ENCODE peak calls at places on chromosomes 6 and 20, in ten cellular contexts. W, R, C, S, L, K, P, T, G and Y are unnamed samples.

GRCh38 chr6:119720160-119720559 is 370.6 kb upstream of the MAN1A1 start:
- DNase-seq in W (peak; percentile 55), R (no peak), C (no peak), S (peak; percentile 19), L (no peak), K (no peak), P (no peak), T (peak; percentile 4), G (no peak), Y (no peak)

GRCh38 chr20:25453035-25453810 is 45.8 kb downstream of the GINS1 start:
- DNase-seq in W (no peak), R (no peak), C (no peak), S (peak; percentile 28), L (peak; percentile 47), K (no peak), P (no peak), T (peak; percentile 39), G (no peak), Y (peak; percentile 73)

GRCh38 chr6:15500901-15501805 is 161.7 kb downstream of the DTNBP1 start:
- DNase-seq in W (no peak), R (no peak), C (no peak), S (no peak), L (no peak), K (no peak), P (no peak), T (no peak), G (no peak), Y (no peak)

GRCh38 chr6:45436544-45437440 is 59.1 kb upstream of the SUPT3H start:
- DNase-seq in W (peak; percentile 78), R (no peak), C (no peak), S (peak; percentile 87), L (peak; percentile 94), K (peak; percentile 50), P (no peak), T (no peak), G (peak; percentile 72), Y (no peak)

GRCh38 chr6:29769336-29769735 is 46.1 kb downstream of the HLA-F start:
- DNase-seq in W (no peak), R (no peak), C (no peak), S (no peak), L (no peak), K (no peak), P (no peak), T (no peak), G (no peak), Y (no peak)

GRCh38 chr6:113879186-113880096 is 22.3 kb downstream of the MARCKS start:
- DNase-seq in W (peak; percentile 66), R (peak; percentile 27), C (no peak), S (peak; percentile 85), L (peak; percentile 84), K (peak; percentile 37), P (peak; percentile 73), T (peak; percentile 67), G (no peak), Y (peak; percentile 73)

GRCh38 chr6:38167598-38167997 is 348.1 kb downstream of the ZFAND3 start:
- DNase-seq in W (no peak), R (no peak), C (no peak), S (no peak), L (no peak), K (no peak), P (no peak), T (no peak), G (no peak), Y (no peak)

GRCh38 chr6:5659467-5659866 is 347.3 kb downstream of the NRN1 start:
- DNase-seq in W (no peak), R (no peak), C (no peak), S (no peak), L (peak; percentile 52), K (no peak), P (no peak), T (no peak), G (no peak), Y (no peak)

GRCh38 chr6:117440558-117441525 is 15.1 kb upstream of the ROS1 start:
- DNase-seq in W (no peak), R (no peak), C (no peak), S (peak; percentile 98), L (peak; percentile 99), K (no peak), P (no peak), T (no peak), G (peak; percentile 47), Y (peak; percentile 73)

GRCh38 chr6:122953766-122954165 is 42.3 kb upstream of the CLVS2 start:
- DNase-seq in W (no peak), R (no peak), C (no peak), S (peak; percentile 38), L (no peak), K (no peak), P (no peak), T (peak; percentile 2), G (no peak), Y (no peak)

GRCh38 chr6:43636312-43636667 is 650 bp downstream of the MAD2L1BP start:
- DNase-seq in W (peak; percentile 43), R (no peak), C (no peak), S (no peak), L (peak; percentile 10), K (peak; percentile 33), P (no peak), T (no peak), G (no peak), Y (no peak)

GRCh38 chr20:54208492-54209044 is 681 bp downstream of the PFDN4 start:
- DNase-seq in W (peak; percentile 39), R (no peak), C (no peak), S (peak; percentile 66), L (peak; percentile 68), K (peak; percentile 43), P (peak; percentile 46), T (peak; percentile 48), G (peak; percentile 15), Y (peak; percentile 55)

GRCh38 chr6:38396209-38396608 is 243.5 kb downstream of the BTBD9 start:
- DNase-seq in W (no peak), R (no peak), C (no peak), S (no peak), L (no peak), K (no peak), P (no peak), T (no peak), G (no peak), Y (peak; percentile 17)

GRCh38 chr20:17066955-17067354 is 159.9 kb upstream of the PCSK2 start:
- DNase-seq in W (no peak), R (no peak), C (no peak), S (no peak), L (no peak), K (no peak), P (no peak), T (peak; percentile 40), G (no peak), Y (no peak)

GRCh38 chr6:63272397-63272796 is 47.4 kb downstream of the LGSN start:
- DNase-seq in W (peak; percentile 28), R (no peak), C (no peak), S (peak; percentile 46), L (no peak), K (no peak), P (peak; percentile 35), T (no peak), G (no peak), Y (peak; percentile 25)

GRCh38 chr20:45077559-45077958 is 23.4 kb downstream of the KCNS1 start:
- DNase-seq in W (no peak), R (no peak), C (no peak), S (no peak), L (no peak), K (no peak), P (no peak), T (no peak), G (no peak), Y (no peak)

GRCh38 chr6:132045877-132046276 is 94.7 kb upstream of the CCN2 start:
- DNase-seq in W (no peak), R (no peak), C (no peak), S (no peak), L (no peak), K (no peak), P (no peak), T (no peak), G (no peak), Y (no peak)

GRCh38 chr6:5214570-5215052 is 46.1 kb downstream of the LYRM4 start:
- DNase-seq in W (peak; percentile 77), R (no peak), C (no peak), S (peak; percentile 63), L (no peak), K (peak; percentile 18), P (peak; percentile 85), T (peak; percentile 92), G (peak; percentile 23), Y (no peak)

GRCh38 chr6:13762648-13763441 is 51.2 kb upstream of the RANBP9 start:
- DNase-seq in W (no peak), R (no peak), C (no peak), S (peak; percentile 80), L (peak; percentile 94), K (peak; percentile 84), P (no peak), T (no peak), G (peak; percentile 63), Y (peak; percentile 56)

GRCh38 chr6:166202321-166202733 is 34.7 kb upstream of the TBXT start:
- DNase-seq in W (peak; percentile 14), R (no peak), C (no peak), S (no peak), L (no peak), K (no peak), P (no peak), T (no peak), G (no peak), Y (no peak)

GRCh38 chr6:125570546-125570945 is 178.9 kb upstream of the HEY2 start:
- DNase-seq in W (no peak), R (no peak), C (no peak), S (no peak), L (peak; percentile 41), K (no peak), P (no peak), T (no peak), G (no peak), Y (no peak)